ENCODE peak calls at places on chromosomes 6 and 20, in eight cellular contexts. I is GM06990, D is GM10248, U is Calu3, X is HFF-Myc, F is foreskin fibroblast, E is HCT116, C is DND-41. R is an unnamed sample.

GRCh38 chr6:169250660-169251059 is 3.0 kb downstream of the THBS2 start:
- DNase-seq in I (no peak), D (no peak), U (peak), X (peak), F (peak), E (peak), C (no peak), R (no peak)

GRCh38 chr6:168885196-168885595 is 368.4 kb downstream of the THBS2 start:
- DNase-seq in I (no peak), D (no peak), U (peak), X (no peak), F (no peak), E (no peak), C (no peak), R (no peak)

GRCh38 chr6:112044856-112045255 is 9.0 kb upstream of the CCN6 start:
- DNase-seq in I (no peak), D (no peak), U (no peak), X (peak), F (peak), E (no peak), C (no peak), R (no peak)

GRCh38 chr6:89999154-89999553 is 104.9 kb downstream of the GJA10 start:
- DNase-seq in I (no peak), D (no peak), U (peak), X (no peak), F (no peak), E (peak), C (no peak), R (no peak)

GRCh38 chr6:139473239-139473701 is 98.8 kb upstream of the CITED2 start:
- DNase-seq in I (no peak), D (no peak), U (no peak), X (no peak), F (no peak), E (no peak), C (no peak), R (no peak)

GRCh38 chr6:19562468-19562867 is 274.7 kb upstream of the ID4 start:
- DNase-seq in I (no peak), D (no peak), U (no peak), X (no peak), F (no peak), E (no peak), C (no peak), R (no peak)

GRCh38 chr6:138086573-138087196 is 20.5 kb downstream of the PERP start:
- DNase-seq in I (no peak), D (no peak), U (peak), X (no peak), F (peak), E (peak), C (no peak), R (no peak)

GRCh38 chr6:25706314-25707014 is 48.1 kb upstream of the SLC17A4 start:
- DNase-seq in I (no peak), D (no peak), U (no peak), X (no peak), F (peak), E (no peak), C (no peak), R (no peak)

GRCh38 chr20:408843-409696 is 971 bp downstream of the RBCK1 start:
- DNase-seq in I (peak), D (no peak), U (no peak), X (no peak), F (no peak), E (no peak), C (peak), R (no peak)

DNA sequence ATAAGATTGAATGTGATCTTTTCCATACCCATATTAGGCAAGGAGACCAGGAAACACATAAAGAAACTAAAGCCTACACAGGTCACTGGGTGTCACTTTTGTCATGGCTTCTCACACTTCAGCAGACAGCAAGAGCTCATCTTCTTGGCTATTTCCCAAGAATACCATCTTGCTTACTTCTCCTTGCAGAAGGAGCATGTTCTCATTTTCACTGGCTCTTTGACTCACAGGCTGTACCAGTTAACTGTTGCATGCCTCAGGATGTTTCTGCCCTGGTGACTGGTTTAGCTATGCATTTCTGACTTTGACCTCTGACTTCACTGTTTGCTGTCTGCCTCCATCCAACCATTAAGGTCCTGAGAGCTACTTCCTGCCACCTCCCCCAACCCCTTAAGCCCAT is 40.3 kb upstream of the OGFRL1 start:
- DNase-seq in I (no peak), D (no peak), U (peak), X (peak), F (peak), E (no peak), C (no peak), R (no peak)
- TF ChIP-seq CTCF in I (no peak), D (no peak), U (no peak), X (no peak), F (no peak), E (no peak), C (no peak), R (no peak)

GRCh38 chr20:63955281-63955845 is 853 bp downstream of the UCKL1 start:
- DNase-seq in I (peak), D (peak), U (peak), X (no peak), F (peak), E (no peak), C (peak), R (no peak)
- TF ChIP-seq CTCF in I (peak), D (peak), U (peak), X (peak), F (peak), E (no peak), C (peak), R (no peak)

GRCh38 chr6:87699576-87699975 is 2.5 kb downstream of the AKIRIN2 start:
- DNase-seq in I (no peak), D (no peak), U (no peak), X (no peak), F (no peak), E (no peak), C (no peak), R (no peak)
- TF ChIP-seq CTCF in I (no peak), D (no peak), U (no peak), X (no peak), F (no peak), E (no peak), C (no peak), R (no peak)

GRCh38 chr6:2764610-2765165 is 505 bp upstream of the WRNIP1 start:
- DNase-seq in I (no peak), D (peak), U (peak), X (no peak), F (peak), E (no peak), C (peak), R (no peak)

GRCh38 chr6:2758980-2759379 is 6.2 kb upstream of the WRNIP1 start:
- DNase-seq in I (no peak), D (no peak), U (no peak), X (no peak), F (no peak), E (no peak), C (no peak), R (no peak)

GRCh38 chr6:2763345-2763841 is 1.8 kb upstream of the WRNIP1 start:
- DNase-seq in I (peak), D (no peak), U (peak), X (no peak), F (no peak), E (no peak), C (no peak), R (no peak)

GRCh38 chr6:2763876-2764540 is 1.2 kb upstream of the WRNIP1 start:
- DNase-seq in I (no peak), D (no peak), U (peak), X (no peak), F (no peak), E (no peak), C (no peak), R (no peak)

DNA sequence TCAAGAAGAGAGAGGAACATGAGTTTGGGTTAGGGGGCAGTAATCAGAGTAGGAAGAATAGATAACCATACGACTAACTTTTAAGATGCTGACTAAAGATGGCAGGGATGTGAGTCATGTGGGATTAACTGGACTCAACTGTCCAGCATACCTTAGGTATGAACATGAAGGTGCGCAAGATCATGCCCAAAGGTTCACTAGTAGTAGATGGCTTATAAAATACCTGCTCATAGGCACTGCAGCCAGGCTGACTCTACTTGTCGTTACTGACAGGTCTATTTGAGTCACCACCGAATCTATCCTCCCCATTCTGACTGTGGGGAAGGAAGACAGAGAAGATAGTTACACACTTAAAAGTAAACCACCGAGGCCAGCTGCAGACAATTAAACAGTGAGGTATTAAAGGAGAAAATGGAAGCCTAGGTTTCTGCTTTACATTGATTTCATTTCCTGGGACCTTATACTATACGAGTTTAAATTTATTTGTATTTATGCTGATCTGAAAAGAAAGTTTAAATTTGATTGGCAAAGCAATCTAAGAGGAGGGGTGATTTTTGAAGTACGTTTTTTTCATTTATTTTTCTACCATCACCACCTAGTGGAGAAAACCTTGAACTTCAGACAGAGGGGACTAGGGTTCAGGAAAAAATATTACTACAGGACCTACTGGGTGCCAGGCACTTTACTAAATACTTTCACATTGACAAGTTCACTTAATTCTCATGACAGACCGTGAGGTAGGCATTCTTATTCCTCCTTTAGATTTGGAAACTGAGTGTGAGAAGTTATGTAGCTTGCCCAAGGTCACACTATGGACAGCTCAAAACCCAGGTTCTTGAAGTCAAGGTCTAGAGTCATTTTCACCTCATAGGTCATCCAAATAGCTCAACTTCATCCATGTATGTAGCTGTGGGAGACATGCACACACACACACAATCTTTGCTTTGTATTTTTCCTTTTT is 4.0 kb upstream of the WRNIP1 start:
- DNase-seq in I (no peak), D (no peak), U (no peak), X (no peak), F (no peak), E (no peak), C (no peak), R (no peak)
- TF ChIP-seq CTCF in I (peak), D (peak), U (peak), X (peak), F (peak), E (no peak), C (peak), R (peak)

R was measured in mesothelial cell of epicardium.